ENCODE peak calls at places on chromosomes 1 and 21, in six cellular contexts. C is tibial nerve, D is activated B cell treated with CpG ODN at 0.5 μM for 24 hours, O is astrocyte of the spinal cord, M is omental fat pad, I is GM20000. Y is an unnamed sample.

GRCh38 chr21:26946744-26947446 is 20.0 kb downstream of the ADAMTS5 start:
- DNase-seq in O (no peak), D (no peak), M (no peak), C (no peak), I (no peak), Y (no peak)

GRCh38 chr1:63601463-63601862 is 8.3 kb downstream of the PGM1 start:
- DNase-seq in C (no peak), I (no peak), O (no peak), M (no peak), D (no peak), Y (no peak)

GRCh38 chr1:71660417-71660816 is 579.6 kb upstream of the ZRANB2 start:
- DNase-seq in C (no peak), M (no peak), I (no peak), O (peak), D (no peak), Y (no peak)

GRCh38 chr1:39737546-39738169 is 1.0 kb upstream of the PPIE start:
- DNase-seq in M (no peak), O (peak), C (no peak), D (no peak), I (no peak), Y (no peak)

GRCh38 chr1:99852648-99853047 is 2.5 kb downstream of the AGL start:
- DNase-seq in I (no peak), M (no peak), O (no peak), D (no peak), C (no peak), Y (no peak)

GRCh38 chr1:179742717-179743678 is at the start of gene FAM163A:
- DNase-seq in D (no peak), O (no peak), M (no peak), I (peak), C (no peak), Y (peak)

GRCh38 chr21:16514316-16514715 is 784.5 kb downstream of the USP25 start:
- DNase-seq in D (no peak), O (peak), I (no peak), C (no peak), M (no peak), Y (no peak)

GRCh38 chr1:192518700-192519099 is 56.9 kb upstream of the RGS1 start:
- DNase-seq in M (no peak), C (no peak), O (no peak), D (no peak), I (peak), Y (no peak)

GRCh38 chr1:16975211-16975610 is 5.2 kb downstream of the MFAP2 start:
- DNase-seq in D (no peak), C (no peak), M (no peak), O (no peak), I (no peak), Y (no peak)

GRCh38 chr1:112706505-112707216 is at the start of gene RHOC:
- DNase-seq in I (peak), M (no peak), O (peak), C (no peak), D (no peak), Y (peak)

GRCh38 chr1:67978988-67979516 is 71.4 kb downstream of the DIRAS3 start:
- DNase-seq in C (no peak), M (no peak), O (peak), I (no peak), D (no peak), Y (no peak)

GRCh38 chr1:88608139-88608943 is 75.7 kb upstream of the PKN2 start:
- DNase-seq in D (no peak), O (peak), C (no peak), M (no peak), I (peak), Y (no peak)

GRCh38 chr1:200527670-200528069 is 92.9 kb downstream of the KIF14 start:
- DNase-seq in I (no peak), D (no peak), C (no peak), O (no peak), M (no peak), Y (no peak)

GRCh38 chr1:67942269-67942668 is 108.2 kb downstream of the DIRAS3 start:
- DNase-seq in C (no peak), I (no peak), M (no peak), D (no peak), O (peak), Y (no peak)

GRCh38 chr1:116694524-116694923 is 27.0 kb upstream of the IGSF3 start:
- DNase-seq in I (no peak), O (no peak), C (no peak), D (no peak), M (no peak), Y (no peak)

GRCh38 chr1:164630626-164631396 is 71.8 kb downstream of the PBX1 start:
- DNase-seq in I (no peak), M (no peak), D (no peak), O (no peak), C (no peak), Y (no peak)

GRCh38 chr1:147627435-147628110 is 42.8 kb downstream of the ACP6 start:
- DNase-seq in C (peak), I (peak), D (peak), M (no peak), O (peak), Y (peak)

GRCh38 chr1:168783831-168784230 is 54.8 kb upstream of the DPT start:
- DNase-seq in D (no peak), M (no peak), C (peak), O (no peak), I (no peak), Y (no peak)

GRCh38 chr1:64624446-64624766 is 120.5 kb upstream of the RAVER2 start:
- DNase-seq in M (no peak), D (no peak), O (no peak), C (peak), I (no peak), Y (no peak)

GRCh38 chr1:91511386-91511785 is 10.7 kb downstream of the CDC7 start:
- DNase-seq in D (no peak), O (peak), C (no peak), I (no peak), M (no peak), Y (no peak)

GRCh38 chr1:103353391-103353790 is 172.1 kb upstream of the RNPC3 start:
- DNase-seq in D (no peak), I (no peak), O (no peak), M (no peak), C (no peak), Y (no peak)

DNA sequence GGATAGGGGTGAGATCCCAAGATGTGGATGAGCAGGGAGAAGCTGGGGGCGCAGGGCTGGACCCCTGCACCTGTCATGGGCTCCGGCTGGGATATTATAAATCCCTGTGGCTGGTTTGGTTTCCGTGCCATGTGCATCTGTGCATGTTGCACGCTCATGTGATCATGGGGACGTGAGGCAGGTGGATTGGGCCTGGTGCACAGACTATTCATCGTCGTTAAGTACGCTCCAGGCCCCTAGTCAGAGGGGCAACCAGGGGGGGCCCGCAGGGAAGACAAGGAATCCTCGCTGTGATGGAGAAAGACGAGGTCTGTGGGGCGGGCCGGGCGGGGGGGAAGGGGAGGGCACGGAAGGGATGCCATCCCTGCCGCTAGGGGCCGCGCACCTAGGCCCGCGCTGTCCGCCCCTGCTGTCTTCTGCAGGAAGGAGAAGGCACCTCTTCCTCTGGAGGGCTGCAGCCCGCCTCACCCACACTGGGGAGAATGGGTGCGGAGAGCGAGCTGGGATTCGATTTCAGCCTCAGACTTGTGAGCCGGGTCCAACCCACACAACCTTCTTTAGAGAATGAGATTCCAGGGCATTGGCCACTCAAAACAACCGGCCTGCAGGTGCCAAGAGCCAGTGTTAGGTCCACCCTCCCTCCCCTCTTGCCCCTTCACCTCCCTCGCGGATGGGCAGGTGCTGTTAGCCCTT is 766 bp upstream of the LRP8 start:
- DNase-seq in M (no peak), C (no peak), D (no peak), O (no peak), I (no peak), Y (no peak)
- TF ChIP-seq CTCF in M (no peak), C (peak), D (no peak), O (peak), I (no peak), Y (peak)

GRCh38 chr1:225460021-225460736 is 32.3 kb upstream of the LBR start:
- DNase-seq in D (no peak), I (no peak), C (no peak), O (no peak), M (no peak), Y (no peak)
- TF ChIP-seq CTCF in D (no peak), I (no peak), C (no peak), O (no peak), M (no peak), Y (no peak)

GRCh38 chr1:51086496-51087271 is 15.3 kb upstream of the C1orf185 start:
- DNase-seq in M (no peak), O (no peak), I (no peak), D (no peak), C (no peak), Y (no peak)

GRCh38 chr1:51093566-51093965 is 8.5 kb upstream of the C1orf185 start:
- DNase-seq in C (no peak), D (no peak), O (peak), M (no peak), I (no peak), Y (no peak)

GRCh38 chr1:51088474-51088873 is 13.6 kb upstream of the C1orf185 start:
- DNase-seq in O (no peak), D (no peak), I (peak), C (no peak), M (no peak), Y (no peak)
- TF ChIP-seq CTCF in O (peak), D (no peak), I (no peak), C (no peak), M (no peak), Y (no peak)

DNA sequence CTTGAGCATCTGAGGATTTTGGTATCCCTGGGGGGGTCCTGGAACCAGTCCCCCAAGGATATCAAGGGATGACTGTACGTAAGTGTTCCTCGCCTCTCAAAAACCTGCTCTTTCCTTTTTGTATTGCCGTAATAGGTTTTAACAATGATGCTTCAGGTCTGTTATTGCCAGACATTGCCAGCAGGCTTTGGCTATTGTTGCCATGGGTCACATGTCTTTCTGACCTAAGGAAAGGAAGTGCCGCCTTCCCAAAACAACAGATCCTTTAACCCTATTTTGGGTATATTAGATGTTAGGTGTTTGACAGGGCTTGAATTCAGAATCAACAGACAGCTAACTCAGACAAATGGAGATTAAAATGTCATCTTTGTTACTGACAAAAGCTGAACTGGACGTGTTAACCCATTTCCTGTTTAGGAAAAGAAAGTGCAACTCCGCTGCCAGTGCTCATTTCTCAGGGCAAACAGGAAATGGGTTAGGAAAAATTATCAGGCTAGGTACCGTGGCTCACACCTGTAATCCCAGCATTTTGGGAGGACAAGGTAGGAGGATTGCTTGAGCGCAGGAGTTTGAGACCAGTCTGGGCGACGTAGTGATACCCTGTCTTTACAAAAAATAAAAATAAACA is 12.4 kb upstream of the PRPF38B start:
- DNase-seq in C (no peak), I (no peak), M (no peak), D (no peak), O (no peak), Y (no peak)
- TF ChIP-seq CTCF in C (no peak), I (no peak), M (no peak), D (no peak), O (no peak), Y (no peak)

GRCh38 chr1:66436378-66437135 is 97.4 kb upstream of the SGIP1 start:
- DNase-seq in C (no peak), M (no peak), O (peak), I (peak), D (no peak), Y (no peak)
- TF ChIP-seq CTCF in C (no peak), M (no peak), O (peak), I (peak), D (no peak), Y (peak)

GRCh38 chr1:206796984-206797402 is 24.7 kb upstream of the IL10 start:
- DNase-seq in I (no peak), D (no peak), M (no peak), C (no peak), O (no peak), Y (no peak)

GRCh38 chr1:206799311-206799710 is 27.0 kb upstream of the IL10 start:
- DNase-seq in C (no peak), M (no peak), I (no peak), D (no peak), O (no peak), Y (no peak)

GRCh38 chr1:206800411-206800810 is 28.1 kb upstream of the IL10 start:
- DNase-seq in D (no peak), M (no peak), O (no peak), I (no peak), C (no peak), Y (no peak)

GRCh38 chr1:206797534-206798383 is 25.5 kb upstream of the IL10 start:
- DNase-seq in O (no peak), M (no peak), C (no peak), D (no peak), I (no peak), Y (no peak)

DNA sequence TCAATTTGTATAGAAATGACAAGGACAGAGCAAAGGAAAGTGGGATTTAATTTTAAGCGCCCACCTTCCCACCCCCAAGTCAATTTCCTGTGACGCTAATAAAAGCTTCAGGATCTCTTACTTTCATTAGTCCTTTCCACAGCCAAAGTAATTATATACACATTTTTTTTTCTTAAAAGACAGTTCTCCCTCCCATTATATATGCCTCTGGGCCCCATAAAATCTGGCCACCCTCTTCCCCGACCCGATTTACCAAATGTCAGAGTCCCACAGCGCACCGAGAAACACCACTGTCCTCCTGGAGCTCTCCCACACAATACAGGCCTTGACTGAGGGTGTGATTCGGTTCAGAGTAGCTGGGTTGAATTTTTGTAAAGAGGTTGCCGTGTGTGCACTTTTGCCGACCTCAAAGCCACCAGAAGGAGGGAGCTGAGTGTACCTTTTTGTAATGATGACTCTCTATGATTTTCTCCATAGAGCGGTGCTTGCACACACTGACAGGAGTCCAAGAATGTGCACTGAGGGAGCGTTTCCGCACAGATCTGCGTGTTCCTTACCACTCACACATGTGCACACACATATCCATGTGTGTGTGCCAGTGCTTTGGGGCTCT is 26.2 kb upstream of the IL10 start:
- DNase-seq in I (no peak), O (no peak), D (no peak), C (no peak), M (no peak), Y (no peak)
- TF ChIP-seq CTCF in I (no peak), O (no peak), D (no peak), C (no peak), M (no peak), Y (no peak)

DNA sequence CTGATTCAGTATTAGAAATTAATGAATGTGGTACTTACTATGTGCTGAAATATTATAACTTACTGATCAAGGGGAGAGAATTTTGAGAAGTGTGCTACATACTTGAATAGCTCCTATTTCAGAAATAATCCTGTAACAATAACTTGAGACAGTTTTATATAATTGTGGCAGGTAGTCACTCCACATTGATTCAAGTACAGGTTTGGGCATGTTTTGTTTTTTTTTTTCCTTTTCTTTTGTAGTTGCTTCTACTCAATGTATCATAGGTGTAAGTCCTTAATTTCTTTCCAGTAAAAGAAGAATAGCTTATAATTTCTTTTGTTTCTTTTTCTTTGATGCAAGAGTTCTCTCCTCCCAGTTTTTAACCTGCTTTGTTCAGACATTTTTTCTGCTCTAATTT is 86.1 kb upstream of the ADGRL2 start:
- DNase-seq in D (no peak), M (no peak), I (no peak), O (no peak), C (no peak), Y (no peak)
- TF ChIP-seq CTCF in D (no peak), M (no peak), I (no peak), O (no peak), C (no peak), Y (no peak)

Y was measured in progenitor cell of endocrine pancreas.